ENCODE peak calls at places on chromosomes 2 and 18, in four cellular contexts. A is K562, C is GM12891, N is GM12878. D is an unnamed sample.

GRCh38 chr2:106269591-106270291 is 75.6 kb upstream of the UXS1 start:
- DNase-seq in A (peak), C (peak), N (no peak), D (no peak)

GRCh38 chr2:66024396-66024795 is 410.5 kb upstream of the MEIS1 start:
- DNase-seq in A (no peak), C (no peak), N (no peak), D (no peak)

GRCh38 chr2:150698016-150698661 is 210.7 kb upstream of the RND3 start:
- DNase-seq in A (no peak), C (no peak), N (no peak), D (no peak)

GRCh38 chr18:20997371-20997770 is 114.2 kb downstream of the ROCK1 start:
- DNase-seq in A (no peak), C (no peak), N (no peak), D (no peak)

GRCh38 chr2:8219631-8220393 is 462.0 kb upstream of the ID2 start:
- DNase-seq in A (no peak), C (no peak), N (no peak), D (no peak)

GRCh38 chr2:196449083-196449482 is 190.4 kb upstream of the CCDC150 start:
- DNase-seq in A (no peak), C (no peak), N (no peak), D (no peak)

GRCh38 chr18:79405781-79406575 is 10.2 kb downstream of the NFATC1 start:
- DNase-seq in A (no peak), C (peak), N (peak), D (peak)

GRCh38 chr18:22169889-22170420 is 566 bp downstream of the GATA6 start:
- DNase-seq in A (peak), C (no peak), N (no peak), D (peak)

GRCh38 chr2:181123798-181124217 is 143.4 kb downstream of the UBE2E3 start:
- DNase-seq in A (no peak), C (peak), N (peak), D (peak)

GRCh38 chr2:203799905-203800304 is 67.7 kb upstream of the CTLA4 start:
- DNase-seq in A (no peak), C (no peak), N (peak), D (no peak)

GRCh38 chr2:216341151-216341550 is 31.1 kb downstream of the MARCHF4 start:
- DNase-seq in A (no peak), C (no peak), N (no peak), D (no peak)

GRCh38 chr2:241163601-241164118 is 13.4 kb downstream of the PPP1R7 start:
- DNase-seq in A (no peak), C (no peak), N (no peak), D (no peak)

GRCh38 chr18:27772081-27772480 is 404.8 kb downstream of the CDH2 start:
- DNase-seq in A (no peak), C (no peak), N (no peak), D (no peak)

GRCh38 chr2:160614391-160614790 is 120.8 kb upstream of the RBMS1 start:
- DNase-seq in A (no peak), C (no peak), N (no peak), D (no peak)

GRCh38 chr2:16773080-16773713 is 107.6 kb upstream of the CYRIA start:
- DNase-seq in A (peak), C (no peak), N (no peak), D (peak)

GRCh38 chr2:240596080-240596460 is 9.5 kb downstream of the CAPN10 start:
- DNase-seq in A (no peak), C (no peak), N (no peak), D (no peak)

GRCh38 chr18:38695559-38696270 is 1130.1 kb upstream of the CELF4 start:
- DNase-seq in A (no peak), C (no peak), N (no peak), D (no peak)

GRCh38 chr2:171244466-171244969 is 83.8 kb upstream of the TLK1 start:
- DNase-seq in A (no peak), C (no peak), N (no peak), D (no peak)

GRCh38 chr2:108621087-108621559 is 86.9 kb downstream of the LIMS1 start:
- DNase-seq in A (peak), C (no peak), N (no peak), D (peak)

GRCh38 chr2:151085101-151085640 is 176.5 kb downstream of the RBM43 start:
- DNase-seq in A (no peak), C (no peak), N (no peak), D (no peak)

GRCh38 chr2:74373189-74373588 is 6.9 kb downstream of the DCTN1 start:
- DNase-seq in A (no peak), C (no peak), N (no peak), D (no peak)

GRCh38 chr2:74373985-74374384 is 6.1 kb downstream of the DCTN1 start:
- DNase-seq in A (no peak), C (no peak), N (no peak), D (no peak)

GRCh38 chr2:74372674-74373073 is 7.4 kb downstream of the DCTN1 start:
- DNase-seq in A (no peak), C (no peak), N (no peak), D (no peak)

GRCh38 chr2:74375838-74376237 is 4.3 kb downstream of the DCTN1 start:
- DNase-seq in A (no peak), C (no peak), N (no peak), D (peak)

GRCh38 chr2:74374509-74375205 is 5.5 kb downstream of the DCTN1 start:
- DNase-seq in A (peak), C (no peak), N (no peak), D (no peak)
- TF ChIP-seq SPI1 in A (no peak), C (no peak), N (no peak), D (no peak)

DNA sequence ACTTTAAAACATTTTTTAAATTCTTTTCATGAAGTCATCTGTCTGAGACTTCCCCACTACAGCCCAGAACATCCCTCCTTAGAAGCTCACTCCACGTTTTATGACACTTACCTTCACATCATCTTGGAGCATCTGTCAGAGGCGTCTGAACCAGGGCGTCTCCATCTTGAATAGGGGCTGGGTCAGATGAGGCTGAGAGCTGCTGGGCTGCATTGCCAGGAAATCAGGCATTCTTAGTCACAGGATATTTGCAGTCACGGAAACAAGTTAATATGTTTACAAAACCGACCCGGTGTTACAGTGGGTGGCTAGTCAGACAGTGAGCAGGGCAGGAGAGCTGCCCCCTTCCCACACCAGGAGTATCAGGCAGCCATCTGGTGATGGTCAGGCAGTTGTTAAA is 456.5 kb downstream of the FBXO15 start:
- DNase-seq in A (no peak), C (no peak), N (no peak), D (no peak)
- TF ChIP-seq SPI1 in A (no peak), C (no peak), N (no peak), D (no peak)

DNA sequence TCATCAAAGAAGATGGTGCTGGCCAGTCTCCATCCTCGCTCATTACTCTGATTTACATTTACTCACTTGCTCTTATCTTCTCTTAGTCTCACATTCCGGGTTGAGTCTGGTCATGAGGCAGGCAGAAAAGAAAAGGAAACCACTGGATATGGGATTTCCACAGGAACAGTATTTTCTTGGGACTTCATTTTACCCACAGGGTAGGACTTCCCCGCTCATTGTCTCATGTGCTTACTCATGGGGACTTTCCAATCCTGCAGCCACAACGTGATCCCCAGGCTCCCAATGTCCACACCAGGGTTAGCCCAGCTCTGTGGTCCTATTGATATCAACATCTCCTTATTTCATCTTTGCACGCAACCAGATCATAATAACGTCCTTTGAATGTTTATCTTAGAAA is 373.8 kb downstream of the TMEM182 start:
- DNase-seq in A (no peak), C (no peak), N (no peak), D (no peak)
- TF ChIP-seq SPI1 in A (no peak), C (no peak), N (no peak), D (no peak)

GRCh38 chr2:141557329-141558098 is 573.3 kb downstream of the LRP1B start:
- DNase-seq in A (no peak), C (no peak), N (no peak), D (peak)

GRCh38 chr2:141560723-141561122 is 570.1 kb downstream of the LRP1B start:
- DNase-seq in A (no peak), C (no peak), N (no peak), D (no peak)

GRCh38 chr2:141554810-141555209 is 576.0 kb downstream of the LRP1B start:
- DNase-seq in A (no peak), C (no peak), N (no peak), D (peak)

DNA sequence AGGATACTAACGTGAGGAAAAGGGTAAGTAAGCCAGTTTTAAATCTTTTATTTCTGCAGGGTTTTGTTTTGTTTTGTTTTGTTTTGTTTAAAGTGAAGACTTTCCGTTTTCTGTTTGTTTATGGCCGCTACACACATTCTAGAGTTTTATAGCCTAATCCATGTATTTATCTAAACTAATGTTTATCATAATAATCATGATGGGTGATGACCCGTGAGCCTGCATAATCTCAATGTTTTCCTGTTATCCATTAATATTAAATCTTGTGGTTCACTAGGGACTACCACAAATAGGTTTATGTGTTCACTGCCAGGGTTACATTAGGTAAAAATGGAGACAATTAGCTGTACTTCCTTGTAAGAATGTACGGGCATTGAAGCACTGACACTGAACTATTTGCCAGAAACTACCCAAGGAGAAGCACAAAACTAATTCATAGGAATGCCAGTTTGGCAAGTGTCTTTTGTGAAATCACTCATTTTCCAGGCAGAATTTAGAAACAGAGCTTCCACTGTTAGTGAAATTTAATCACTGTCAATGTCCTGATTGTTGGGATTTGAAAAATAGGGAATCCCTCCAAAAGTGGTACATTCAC is 574.8 kb downstream of the LRP1B start:
- DNase-seq in A (no peak), C (no peak), N (no peak), D (no peak)
- TF ChIP-seq SPI1 in A (no peak), C (no peak), N (no peak), D (no peak)

DNA sequence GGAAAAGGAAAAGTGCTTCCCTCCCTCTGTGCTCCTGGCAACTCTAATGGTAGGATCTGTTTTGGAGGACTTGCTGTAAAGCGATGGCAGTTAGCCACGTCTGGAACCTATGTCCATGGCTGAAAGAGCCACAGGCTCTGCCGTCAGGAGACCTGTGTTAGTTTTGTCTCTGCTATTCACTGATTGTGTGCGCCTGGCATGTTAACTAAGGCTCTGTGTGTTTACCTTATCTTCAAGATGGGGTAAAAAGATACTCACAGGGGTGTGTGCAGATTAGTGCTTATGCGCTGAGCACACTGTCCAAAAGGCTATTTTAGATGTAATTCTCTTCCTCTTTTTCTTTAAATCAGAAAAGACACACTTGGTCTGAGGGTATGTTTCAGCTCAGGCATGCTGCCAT is 109.8 kb upstream of the LTBP1 start:
- DNase-seq in A (no peak), C (no peak), N (no peak), D (no peak)
- TF ChIP-seq SPI1 in A (peak), C (no peak), N (no peak), D (peak)

GRCh38 chr2:77108915-77109314 is 413.3 kb downstream of the LRRTM4 start:
- DNase-seq in A (no peak), C (no peak), N (no peak), D (no peak)
- TF ChIP-seq SPI1 in A (no peak), C (no peak), N (no peak), D (no peak)

GRCh38 chr2:222862068-222862914 is 1.5 kb downstream of the ACSL3 start:
- DNase-seq in A (no peak), C (no peak), N (no peak), D (no peak)
- TF ChIP-seq SPI1 in A (no peak), C (no peak), N (no peak), D (peak)

DNA sequence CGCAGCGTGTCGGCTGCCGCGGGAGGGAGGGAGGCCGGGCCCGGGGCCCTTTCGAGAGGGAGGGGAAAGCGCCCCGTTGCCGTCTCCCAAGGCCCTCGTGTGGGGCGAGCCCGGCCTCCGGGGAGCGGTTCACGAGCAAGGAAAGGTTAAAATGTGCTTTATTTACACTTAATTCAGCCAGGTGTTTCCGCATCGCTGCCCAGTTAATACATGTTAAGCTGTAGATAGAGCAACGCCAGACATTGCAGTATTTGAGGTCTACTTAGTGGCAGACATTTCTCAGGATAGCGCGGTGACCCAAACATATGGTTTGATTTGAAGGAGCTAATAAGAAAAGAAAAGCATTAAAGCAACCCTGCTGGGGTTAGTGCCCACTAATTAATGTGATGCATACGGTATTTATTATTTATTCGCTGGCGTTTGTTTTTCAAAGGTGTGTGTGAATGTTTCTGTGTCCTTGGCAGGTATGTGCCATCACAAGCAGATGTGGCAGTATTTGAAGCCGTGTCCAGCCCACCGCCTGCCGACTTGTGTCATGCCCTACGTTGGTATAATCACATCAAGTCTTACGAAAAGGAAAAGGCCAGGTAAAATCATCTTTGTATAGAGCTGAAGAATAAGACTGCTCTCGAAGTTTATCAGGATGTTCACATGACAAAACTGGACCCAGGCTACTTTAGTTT is 570 bp downstream of the EEF1B2 start:
- DNase-seq in A (peak), C (peak), N (no peak), D (peak)
- TF ChIP-seq SPI1 in A (no peak), C (no peak), N (no peak), D (no peak)

GRCh38 chr2:128293870-128294455 is 24.7 kb downstream of the HS6ST1 start:
- DNase-seq in A (no peak), C (no peak), N (no peak), D (no peak)
- TF ChIP-seq SPI1 in A (no peak), C (no peak), N (no peak), D (no peak)